ENCODE peak calls at places on chromosomes 2 and 18, in five cellular contexts. One of them, this sample, is unnamed.

GRCh38 chr2:21104030-21104660 is 19.6 kb upstream of the TDRD15 start:
- DNase-seq in IMR-90: no peak
- DNase-seq in endodermal cell: no peak
- DNase-seq in GM13976: no peak
- DNase-seq in CD8-positive, alpha-beta memory T cell: no peak
- DNase-seq in this sample: no peak

GRCh38 chr2:17879913-17880274 is 1.4 kb downstream of the KCNS3 start:
- DNase-seq in IMR-90: no peak
- DNase-seq in endodermal cell: no peak
- DNase-seq in GM13976: no peak
- DNase-seq in CD8-positive, alpha-beta memory T cell: no peak
- DNase-seq in this sample: no peak

GRCh38 chr18:69215151-69215550 is 185.5 kb upstream of the DOK6 start:
- DNase-seq in IMR-90: no peak
- DNase-seq in endodermal cell: no peak
- DNase-seq in GM13976: no peak
- DNase-seq in CD8-positive, alpha-beta memory T cell: no peak
- DNase-seq in this sample: no peak

GRCh38 chr2:70703900-70704549 is 64.0 kb downstream of the ADD2 start:
- DNase-seq in IMR-90: no peak
- DNase-seq in endodermal cell: peak; percentile 38
- DNase-seq in GM13976: no peak
- DNase-seq in CD8-positive, alpha-beta memory T cell: no peak
- DNase-seq in this sample: no peak

GRCh38 chr18:31624892-31625640 is 33.4 kb downstream of the TTR start:
- DNase-seq in IMR-90: no peak
- DNase-seq in endodermal cell: no peak
- DNase-seq in GM13976: no peak
- DNase-seq in CD8-positive, alpha-beta memory T cell: no peak
- DNase-seq in this sample: no peak

GRCh38 chr2:112626604-112627059 is 19.1 kb upstream of the SLC20A1 start:
- DNase-seq in IMR-90: peak; percentile 68
- DNase-seq in endodermal cell: peak; percentile 85
- DNase-seq in GM13976: peak; percentile 75
- DNase-seq in CD8-positive, alpha-beta memory T cell: peak; percentile 61
- DNase-seq in this sample: peak; percentile 39

GRCh38 chr18:79523738-79524180 is 128.0 kb downstream of the NFATC1 start:
- DNase-seq in IMR-90: no peak
- DNase-seq in endodermal cell: no peak
- DNase-seq in GM13976: peak; percentile 81
- DNase-seq in CD8-positive, alpha-beta memory T cell: peak; percentile 82
- DNase-seq in this sample: peak; percentile 79

GRCh38 chr2:53058526-53058925 is 709.1 kb upstream of the CHAC2 start:
- DNase-seq in IMR-90: peak; percentile 67
- DNase-seq in endodermal cell: peak; percentile 65
- DNase-seq in GM13976: no peak
- DNase-seq in CD8-positive, alpha-beta memory T cell: no peak
- DNase-seq in this sample: no peak

GRCh38 chr2:216108310-216108966 is 710 bp upstream of the XRCC5 start:
- DNase-seq in IMR-90: no peak
- DNase-seq in endodermal cell: peak; percentile 61
- DNase-seq in GM13976: no peak
- DNase-seq in CD8-positive, alpha-beta memory T cell: no peak
- DNase-seq in this sample: no peak

GRCh38 chr2:231910771-231911170 is 15.4 kb downstream of the NPPC start:
- DNase-seq in IMR-90: no peak
- DNase-seq in endodermal cell: no peak
- DNase-seq in GM13976: no peak
- DNase-seq in CD8-positive, alpha-beta memory T cell: no peak
- DNase-seq in this sample: no peak

GRCh38 chr2:57209799-57210198 is 836.8 kb upstream of the VRK2 start:
- DNase-seq in IMR-90: no peak
- DNase-seq in endodermal cell: no peak
- DNase-seq in GM13976: no peak
- DNase-seq in CD8-positive, alpha-beta memory T cell: no peak
- DNase-seq in this sample: no peak

GRCh38 chr2:182240862-182241371 is 185.9 kb downstream of the PDE1A start:
- DNase-seq in IMR-90: peak; percentile 27
- DNase-seq in endodermal cell: peak; percentile 73
- DNase-seq in GM13976: peak; percentile 67
- DNase-seq in CD8-positive, alpha-beta memory T cell: no peak
- DNase-seq in this sample: no peak

GRCh38 chr2:217935245-217935879 is 67.4 kb downstream of the TNS1 start:
- DNase-seq in IMR-90: peak; percentile 75
- DNase-seq in endodermal cell: no peak
- DNase-seq in GM13976: no peak
- DNase-seq in CD8-positive, alpha-beta memory T cell: no peak
- DNase-seq in this sample: no peak

GRCh38 chr2:42708196-42708595 is 55.7 kb downstream of the OXER1 start:
- DNase-seq in IMR-90: no peak
- DNase-seq in endodermal cell: no peak
- DNase-seq in GM13976: no peak
- DNase-seq in CD8-positive, alpha-beta memory T cell: no peak
- DNase-seq in this sample: no peak

GRCh38 chr2:238882083-238882755 is 34.3 kb downstream of the TWIST2 start:
- DNase-seq in IMR-90: peak; percentile 33
- DNase-seq in endodermal cell: no peak
- DNase-seq in GM13976: no peak
- DNase-seq in CD8-positive, alpha-beta memory T cell: no peak
- DNase-seq in this sample: no peak

GRCh38 chr2:27303093-27304025 is 4.9 kb downstream of the UCN start:
- DNase-seq in IMR-90: peak; percentile 72
- DNase-seq in endodermal cell: peak; percentile 69
- DNase-seq in GM13976: peak; percentile 76
- DNase-seq in CD8-positive, alpha-beta memory T cell: peak; percentile 43
- DNase-seq in this sample: peak; percentile 35

GRCh38 chr2:240507778-240508251 is 50.0 kb downstream of the ANKMY1 start:
- DNase-seq in IMR-90: no peak
- DNase-seq in endodermal cell: peak; percentile 14
- DNase-seq in GM13976: no peak
- DNase-seq in CD8-positive, alpha-beta memory T cell: no peak
- DNase-seq in this sample: no peak

GRCh38 chr2:204407209-204408070 is 137.8 kb upstream of the PARD3B start:
- DNase-seq in IMR-90: peak; percentile 21
- DNase-seq in endodermal cell: no peak
- DNase-seq in GM13976: no peak
- DNase-seq in CD8-positive, alpha-beta memory T cell: no peak
- DNase-seq in this sample: no peak

GRCh38 chr2:224354631-224355211 is 47.2 kb downstream of the FAM124B start:
- DNase-seq in IMR-90: no peak
- DNase-seq in endodermal cell: no peak
- DNase-seq in GM13976: no peak
- DNase-seq in CD8-positive, alpha-beta memory T cell: no peak
- DNase-seq in this sample: no peak

GRCh38 chr2:97210336-97210735 is 97.4 kb downstream of the ANKRD36 start:
- DNase-seq in IMR-90: no peak
- DNase-seq in endodermal cell: no peak
- DNase-seq in GM13976: no peak
- DNase-seq in CD8-positive, alpha-beta memory T cell: no peak
- DNase-seq in this sample: no peak

GRCh38 chr2:105924271-105924670 is 179.6 kb downstream of the NCK2 start:
- DNase-seq in IMR-90: no peak
- DNase-seq in endodermal cell: no peak
- DNase-seq in GM13976: no peak
- DNase-seq in CD8-positive, alpha-beta memory T cell: no peak
- DNase-seq in this sample: no peak